ENCODE peak calls at places on chromosomes 11 and 22, in seven cellular contexts. One of them, this sample, is unnamed.

GRCh38 chr22:29949872-29950271 is 66.9 kb downstream of the MTMR3 start:
- DNase-seq in H1: no peak
- DNase-seq in GM12878: no peak
- DNase-seq in SK-N-SH: no peak
- DNase-seq in K562: no peak
- DNase-seq in HCT116: no peak
- DNase-seq in HepG2: no peak
- DNase-seq in this sample: no peak

GRCh38 chr11:98230678-98231077 is 790.1 kb upstream of the CNTN5 start:
- DNase-seq in H1: no peak
- DNase-seq in GM12878: no peak
- DNase-seq in SK-N-SH: no peak
- DNase-seq in K562: no peak
- DNase-seq in HCT116: no peak
- DNase-seq in HepG2: no peak
- DNase-seq in this sample: no peak

GRCh38 chr11:22244986-22245592 is 52.2 kb downstream of the ANO5 start:
- DNase-seq in H1: no peak
- DNase-seq in GM12878: no peak
- DNase-seq in SK-N-SH: peak
- DNase-seq in K562: peak
- DNase-seq in HCT116: peak
- DNase-seq in HepG2: peak
- DNase-seq in this sample: peak

GRCh38 chr22:29480512-29481264 is 670 bp downstream of the NEFH start:
- DNase-seq in H1: peak
- DNase-seq in GM12878: peak
- DNase-seq in SK-N-SH: peak
- DNase-seq in K562: peak
- DNase-seq in HCT116: no peak
- DNase-seq in HepG2: no peak
- DNase-seq in this sample: no peak

GRCh38 chr22:31199187-31199586 is 12.9 kb upstream of the LIMK2 start:
- DNase-seq in H1: no peak
- DNase-seq in GM12878: no peak
- DNase-seq in SK-N-SH: no peak
- DNase-seq in K562: no peak
- DNase-seq in HCT116: no peak
- DNase-seq in HepG2: peak
- DNase-seq in this sample: no peak

GRCh38 chr11:33682446-33682845 is 18.2 kb downstream of the C11orf91 start:
- DNase-seq in H1: no peak
- DNase-seq in GM12878: no peak
- DNase-seq in SK-N-SH: no peak
- DNase-seq in K562: no peak
- DNase-seq in HCT116: no peak
- DNase-seq in HepG2: no peak
- DNase-seq in this sample: peak

GRCh38 chr11:103888541-103888951 is 147.9 kb upstream of the DDI1 start:
- DNase-seq in H1: no peak
- DNase-seq in GM12878: no peak
- DNase-seq in SK-N-SH: no peak
- DNase-seq in K562: no peak
- DNase-seq in HCT116: no peak
- DNase-seq in HepG2: no peak
- DNase-seq in this sample: no peak

GRCh38 chr22:16957781-16958180 is 50.2 kb downstream of the GAB4 start:
- DNase-seq in H1: peak
- DNase-seq in GM12878: no peak
- DNase-seq in SK-N-SH: no peak
- DNase-seq in K562: peak
- DNase-seq in HCT116: no peak
- DNase-seq in HepG2: no peak
- DNase-seq in this sample: no peak

GRCh38 chr11:103681855-103682254 is 354.6 kb upstream of the DDI1 start:
- DNase-seq in H1: no peak
- DNase-seq in GM12878: no peak
- DNase-seq in SK-N-SH: no peak
- DNase-seq in K562: no peak
- DNase-seq in HCT116: no peak
- DNase-seq in HepG2: no peak
- DNase-seq in this sample: no peak

GRCh38 chr11:121210445-121210970 is 82.1 kb upstream of the SC5D start:
- DNase-seq in H1: no peak
- DNase-seq in GM12878: no peak
- DNase-seq in SK-N-SH: no peak
- DNase-seq in K562: no peak
- DNase-seq in HCT116: no peak
- DNase-seq in HepG2: no peak
- DNase-seq in this sample: no peak

GRCh38 chr11:84136926-84137325 is 850.8 kb upstream of the CCDC90B start:
- DNase-seq in H1: no peak
- DNase-seq in GM12878: no peak
- DNase-seq in SK-N-SH: no peak
- DNase-seq in K562: no peak
- DNase-seq in HCT116: no peak
- DNase-seq in HepG2: no peak
- DNase-seq in this sample: no peak

GRCh38 chr11:84142411-84142810 is 856.2 kb upstream of the CCDC90B start:
- DNase-seq in H1: no peak
- DNase-seq in GM12878: no peak
- DNase-seq in SK-N-SH: no peak
- DNase-seq in K562: no peak
- DNase-seq in HCT116: no peak
- DNase-seq in HepG2: no peak
- DNase-seq in this sample: no peak

GRCh38 chr11:84137960-84138359 is 851.8 kb upstream of the CCDC90B start:
- DNase-seq in H1: no peak
- DNase-seq in GM12878: no peak
- DNase-seq in SK-N-SH: no peak
- DNase-seq in K562: no peak
- DNase-seq in HCT116: no peak
- DNase-seq in HepG2: no peak
- DNase-seq in this sample: no peak

GRCh38 chr11:84144531-84144930 is 858.4 kb upstream of the CCDC90B start:
- DNase-seq in H1: no peak
- DNase-seq in GM12878: no peak
- DNase-seq in SK-N-SH: no peak
- DNase-seq in K562: no peak
- DNase-seq in HCT116: no peak
- DNase-seq in HepG2: no peak
- DNase-seq in this sample: no peak

DNA sequence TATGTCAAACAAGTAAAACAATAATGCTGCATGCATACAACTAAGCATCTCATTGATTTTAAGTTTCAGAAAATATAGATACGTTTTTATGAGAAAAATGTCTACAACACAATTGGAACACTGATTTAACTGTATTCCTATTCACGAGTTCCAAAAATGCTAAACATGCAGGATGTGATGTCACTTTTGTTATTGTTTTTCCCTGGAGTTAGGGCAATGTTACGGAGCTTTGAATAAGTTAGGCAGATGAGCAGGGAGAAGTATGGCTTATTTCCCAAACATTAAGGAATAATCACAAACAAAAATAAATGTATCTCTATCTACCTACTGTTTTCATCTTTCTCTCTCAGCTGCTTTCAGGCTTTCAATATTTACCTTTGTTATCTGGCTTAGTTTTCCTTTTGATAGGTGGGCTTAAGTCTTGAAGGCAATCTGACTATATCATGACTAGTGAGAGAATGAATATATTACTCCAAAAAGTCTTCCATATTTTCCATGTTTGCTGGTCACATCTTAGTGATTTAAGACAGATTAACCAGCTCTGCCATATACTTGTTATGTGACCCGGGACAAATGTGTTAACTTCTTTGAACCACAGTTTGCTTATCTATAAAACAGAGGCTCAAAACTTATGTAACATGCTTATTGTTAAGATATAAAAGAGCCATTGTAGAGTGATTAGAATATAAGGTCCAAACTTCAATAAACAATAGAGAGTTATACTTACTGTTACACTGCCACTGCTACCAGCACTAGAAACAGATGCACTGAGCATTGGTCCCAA is 854.4 kb upstream of the CCDC90B start:
- DNase-seq in H1: no peak
- DNase-seq in GM12878: no peak
- DNase-seq in SK-N-SH: no peak
- DNase-seq in K562: no peak
- DNase-seq in HCT116: no peak
- DNase-seq in HepG2: no peak
- DNase-seq in this sample: no peak
- TF ChIP-seq JUND in H1: no peak
- TF ChIP-seq JUND in GM12878: no peak
- TF ChIP-seq JUND in SK-N-SH: no peak
- TF ChIP-seq JUND in K562: no peak
- TF ChIP-seq JUND in HCT116: no peak
- TF ChIP-seq JUND in HepG2: no peak
- TF ChIP-seq JUND in this sample: no peak

GRCh38 chr22:35314161-35314942 is 14.7 kb downstream of the TOM1 start:
- DNase-seq in H1: no peak
- DNase-seq in GM12878: no peak
- DNase-seq in SK-N-SH: no peak
- DNase-seq in K562: no peak
- DNase-seq in HCT116: no peak
- DNase-seq in HepG2: no peak
- DNase-seq in this sample: no peak

GRCh38 chr22:35318346-35319215 is 18.9 kb downstream of the TOM1 start:
- DNase-seq in H1: no peak
- DNase-seq in GM12878: no peak
- DNase-seq in SK-N-SH: no peak
- DNase-seq in K562: no peak
- DNase-seq in HCT116: no peak
- DNase-seq in HepG2: no peak
- DNase-seq in this sample: no peak

GRCh38 chr22:35317680-35318290 is 18.1 kb downstream of the TOM1 start:
- DNase-seq in H1: no peak
- DNase-seq in GM12878: no peak
- DNase-seq in SK-N-SH: no peak
- DNase-seq in K562: no peak
- DNase-seq in HCT116: no peak
- DNase-seq in HepG2: no peak
- DNase-seq in this sample: no peak

GRCh38 chr22:35315141-35315854 is 15.6 kb downstream of the TOM1 start:
- DNase-seq in H1: no peak
- DNase-seq in GM12878: no peak
- DNase-seq in SK-N-SH: no peak
- DNase-seq in K562: no peak
- DNase-seq in HCT116: no peak
- DNase-seq in HepG2: no peak
- DNase-seq in this sample: no peak

DNA sequence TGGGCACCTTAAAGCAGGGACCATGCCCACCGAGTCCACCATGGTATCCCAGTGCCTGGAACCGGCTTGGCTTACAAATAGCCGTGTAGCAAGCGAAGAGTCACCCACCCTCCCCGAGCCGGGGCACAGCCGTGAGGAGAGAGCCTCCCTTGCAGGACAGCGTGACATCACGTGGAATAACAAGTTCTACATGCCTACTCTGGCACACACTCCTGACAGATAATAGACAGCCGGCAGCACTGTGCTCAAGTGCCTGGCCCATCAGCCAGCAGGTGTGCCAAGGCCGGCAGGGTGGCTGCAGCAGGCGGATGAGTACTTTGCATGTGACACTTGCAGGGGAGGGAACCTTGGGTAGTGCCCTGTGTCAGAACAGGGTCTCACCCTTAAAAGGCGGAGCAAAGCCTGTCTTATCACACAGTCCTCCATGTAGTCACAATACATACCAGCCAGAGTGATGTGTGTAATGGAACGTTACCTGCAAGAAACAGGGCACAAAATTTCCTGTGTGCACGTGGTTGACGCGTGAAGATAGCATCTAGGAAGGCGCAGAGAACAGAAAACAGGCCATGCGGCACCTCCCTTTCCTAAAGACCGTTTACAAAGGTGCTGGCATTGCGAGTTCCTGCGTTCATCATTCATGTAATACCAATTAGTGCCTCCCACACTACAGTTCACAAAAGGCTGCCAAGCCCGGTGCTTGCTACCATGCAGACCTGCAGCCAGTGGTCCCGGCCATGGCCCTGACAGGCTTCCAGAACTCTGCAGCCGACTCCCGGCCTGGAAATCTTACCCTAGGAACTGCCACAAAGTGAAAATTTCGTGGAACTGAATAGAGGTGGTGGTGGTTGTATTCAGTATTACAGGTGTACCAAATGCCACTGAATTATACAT is 16.4 kb downstream of the TOM1 start:
- DNase-seq in H1: no peak
- DNase-seq in GM12878: no peak
- DNase-seq in SK-N-SH: no peak
- DNase-seq in K562: no peak
- DNase-seq in HCT116: no peak
- DNase-seq in HepG2: no peak
- DNase-seq in this sample: peak
- TF ChIP-seq JUND in H1: no peak
- TF ChIP-seq JUND in GM12878: no peak
- TF ChIP-seq JUND in SK-N-SH: no peak
- TF ChIP-seq JUND in K562: no peak
- TF ChIP-seq JUND in HCT116: no peak
- TF ChIP-seq JUND in HepG2: no peak
- TF ChIP-seq JUND in this sample: no peak

DNA sequence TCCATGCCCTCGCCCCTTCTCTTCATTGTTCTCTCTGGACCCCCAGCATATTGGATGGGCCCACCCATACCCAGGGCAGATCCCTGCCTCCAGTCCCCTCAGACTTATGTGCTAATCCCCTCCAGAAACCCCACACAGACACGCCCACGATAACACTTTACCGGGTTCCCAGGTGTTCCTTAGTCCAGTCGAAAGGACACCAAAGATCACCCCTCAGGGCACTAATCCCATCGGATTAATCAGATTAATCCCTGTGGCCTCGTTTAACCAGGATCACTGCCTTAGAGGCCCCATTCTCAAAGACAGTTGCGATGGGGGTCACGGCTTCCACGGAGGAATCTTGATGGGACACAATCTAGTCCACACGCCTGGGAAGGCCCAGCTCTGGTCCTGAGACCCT is 80.8 kb downstream of the SHANK2 start:
- DNase-seq in H1: no peak
- DNase-seq in GM12878: no peak
- DNase-seq in SK-N-SH: no peak
- DNase-seq in K562: no peak
- DNase-seq in HCT116: no peak
- DNase-seq in HepG2: no peak
- DNase-seq in this sample: no peak
- TF ChIP-seq JUND in H1: no peak
- TF ChIP-seq JUND in GM12878: no peak
- TF ChIP-seq JUND in SK-N-SH: no peak
- TF ChIP-seq JUND in K562: no peak
- TF ChIP-seq JUND in HCT116: no peak
- TF ChIP-seq JUND in HepG2: no peak
- TF ChIP-seq JUND in this sample: no peak

DNA sequence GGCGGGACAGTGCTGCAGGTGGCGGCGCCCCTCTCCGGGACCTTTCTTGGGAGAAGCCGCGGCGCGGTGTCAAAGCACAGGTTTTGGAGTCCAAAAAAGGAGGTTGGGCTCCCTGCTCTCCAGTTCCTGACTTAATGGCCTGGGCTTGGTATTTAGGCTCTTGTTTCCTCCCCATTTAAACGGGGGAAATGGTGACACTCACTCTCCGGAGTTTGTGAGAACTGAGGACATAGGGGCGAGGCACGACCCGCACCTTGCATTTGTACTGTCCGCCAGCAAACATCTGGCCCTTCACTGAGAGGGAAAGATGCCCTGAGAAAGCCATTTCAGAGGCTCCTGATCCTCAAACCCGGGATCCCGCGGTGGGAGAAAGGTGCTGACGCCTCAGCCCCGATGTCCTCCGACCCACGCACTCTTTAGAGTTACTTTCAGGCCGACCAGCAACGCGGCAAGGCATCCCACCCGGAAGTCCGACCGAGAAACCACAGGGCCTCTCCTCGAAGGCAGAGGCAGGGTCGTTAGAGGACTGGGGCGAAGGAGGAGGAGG is 2.9 kb upstream of the WDR74 start:
- DNase-seq in H1: peak
- DNase-seq in GM12878: no peak
- DNase-seq in SK-N-SH: no peak
- DNase-seq in K562: no peak
- DNase-seq in HCT116: no peak
- DNase-seq in HepG2: no peak
- DNase-seq in this sample: no peak
- TF ChIP-seq JUND in H1: no peak
- TF ChIP-seq JUND in GM12878: no peak
- TF ChIP-seq JUND in SK-N-SH: no peak
- TF ChIP-seq JUND in K562: no peak
- TF ChIP-seq JUND in HCT116: no peak
- TF ChIP-seq JUND in HepG2: no peak
- TF ChIP-seq JUND in this sample: no peak

This sample was measured in T47D.